ENCODE peak calls at places on chromosomes 1 and 21, in seven cellular contexts. H is GM23248, E is IMR-90, F is uterus, N is HCT116, P is fibroblast of lung, R is upper lobe of right lung. J is an unnamed sample. For H3K9me3, the result is how much of the 10 kb centered on the place peaks cover.

GRCh38 chr1:172293379-172293778 is 127.1 kb upstream of the C1orf105 start:
- DNase-seq in H (no peak), E (peak), F (no peak), N (no peak), P (peak), R (no peak), J (no peak)

GRCh38 chr1:219945795-219946194 is 17.4 kb upstream of the SLC30A10 start:
- DNase-seq in H (no peak), E (no peak), F (no peak), N (no peak), P (no peak), R (no peak), J (no peak)

GRCh38 chr1:47708658-47709301 is 270.9 kb downstream of the FOXD2 start:
- DNase-seq in H (peak), E (no peak), F (no peak), N (no peak), P (no peak), R (no peak), J (no peak)

GRCh38 chr21:31731112-31731801 is 661 bp downstream of the SCAF4 start:
- DNase-seq in H (peak), E (no peak), F (peak), N (no peak), P (peak), R (peak), J (peak)

GRCh38 chr21:15005391-15005790 is 59.4 kb downstream of the NRIP1 start:
- DNase-seq in H (peak), E (peak), F (no peak), N (no peak), P (peak), R (no peak), J (no peak)

GRCh38 chr1:167904641-167905040 is 9.3 kb downstream of the ADCY10 start:
- DNase-seq in H (peak), E (peak), F (no peak), N (no peak), P (peak), R (no peak), J (no peak)

GRCh38 chr1:91533625-91534024 is 33.0 kb downstream of the CDC7 start:
- DNase-seq in H (no peak), E (no peak), F (no peak), N (no peak), P (no peak), R (no peak), J (no peak)

GRCh38 chr21:37130971-37131370 is 57.9 kb downstream of the TTC3 start:
- DNase-seq in H (no peak), E (peak), F (no peak), N (no peak), P (no peak), R (no peak), J (no peak)

GRCh38 chr1:221097479-221098281 is 218.4 kb downstream of the HLX start:
- DNase-seq in H (peak), E (peak), F (no peak), N (no peak), P (peak), R (no peak), J (no peak)

GRCh38 chr1:61406467-61406866 is 318.5 kb downstream of the TM2D1 start:
- DNase-seq in H (no peak), E (no peak), F (no peak), N (no peak), P (no peak), R (no peak), J (no peak)

GRCh38 chr1:53315456-53316048 is 12.3 kb downstream of the LRP8 start:
- DNase-seq in H (no peak), E (no peak), F (no peak), N (no peak), P (no peak), R (no peak), J (no peak)

GRCh38 chr1:154774175-154774855 is 95.8 kb downstream of the KCNN3 start:
- DNase-seq in H (no peak), E (no peak), F (no peak), N (no peak), P (no peak), R (no peak), J (no peak)

GRCh38 chr21:28193189-28193588 is 799.5 kb downstream of the LTN1 start:
- DNase-seq in H (no peak), E (no peak), F (no peak), N (no peak), P (no peak), R (no peak), J (no peak)

DNA sequence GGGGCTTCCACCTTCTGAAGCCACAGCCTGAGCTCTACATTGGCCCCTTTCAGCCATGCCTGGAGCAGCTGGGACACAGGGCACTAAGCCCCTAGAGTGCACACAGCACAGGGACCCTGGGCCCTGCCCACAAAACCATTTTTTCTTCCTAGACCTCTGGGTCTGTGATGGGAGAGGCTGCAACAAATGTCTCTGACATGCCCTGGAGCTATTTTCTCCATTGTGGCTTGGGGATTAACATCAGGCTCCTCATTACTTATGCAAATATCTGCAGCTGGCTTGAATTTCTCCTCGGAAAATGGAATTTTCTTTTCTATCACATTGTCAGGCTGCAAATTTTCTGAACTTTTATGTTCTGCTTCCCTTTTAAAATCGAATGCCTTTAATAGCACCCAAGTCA is 795.7 kb downstream of the LTN1 start:
- DNase-seq in H (no peak), E (no peak), F (no peak), N (no peak), P (no peak), R (no peak), J (no peak)
- H3K9me3 ChIP-seq in H (under half), E (under half), F (under half), N (under half), P (under half), R (under half), J (under half)

GRCh38 chr21:27158967-27159366 is 192.1 kb upstream of the ADAMTS5 start:
- DNase-seq in H (no peak), E (no peak), F (no peak), N (no peak), P (no peak), R (no peak), J (no peak)
- H3K9me3 ChIP-seq in H (under half), E (under half), F (under half), N (under half), P (under half), R (under half), J (under half)

DNA sequence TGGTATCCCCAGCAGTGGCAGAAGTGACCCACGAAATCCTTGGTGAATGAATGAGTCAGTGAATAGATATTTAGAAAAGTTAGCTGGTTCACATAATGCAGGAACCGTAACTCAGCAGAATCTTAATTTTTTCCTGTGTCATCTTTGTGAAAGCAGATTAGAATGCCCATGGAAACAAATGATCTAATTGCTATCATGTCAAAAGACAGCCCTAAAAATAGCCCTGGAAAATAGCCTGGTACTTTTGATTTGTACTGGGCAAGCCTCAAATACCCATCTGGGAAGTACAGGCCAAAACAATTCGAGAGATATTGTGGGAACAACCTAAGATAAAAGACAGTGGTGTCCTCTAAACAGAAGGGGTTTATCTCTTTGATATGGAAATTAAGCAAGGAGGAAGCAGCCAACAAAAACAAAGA is 21.1 kb downstream of the FYB2 start:
- DNase-seq in H (peak), E (peak), F (no peak), N (no peak), P (peak), R (no peak), J (no peak)
- H3K9me3 ChIP-seq in H (under half), E (under half), F (under half), N (under half), P (under half), R (under half), J (under half)

DNA sequence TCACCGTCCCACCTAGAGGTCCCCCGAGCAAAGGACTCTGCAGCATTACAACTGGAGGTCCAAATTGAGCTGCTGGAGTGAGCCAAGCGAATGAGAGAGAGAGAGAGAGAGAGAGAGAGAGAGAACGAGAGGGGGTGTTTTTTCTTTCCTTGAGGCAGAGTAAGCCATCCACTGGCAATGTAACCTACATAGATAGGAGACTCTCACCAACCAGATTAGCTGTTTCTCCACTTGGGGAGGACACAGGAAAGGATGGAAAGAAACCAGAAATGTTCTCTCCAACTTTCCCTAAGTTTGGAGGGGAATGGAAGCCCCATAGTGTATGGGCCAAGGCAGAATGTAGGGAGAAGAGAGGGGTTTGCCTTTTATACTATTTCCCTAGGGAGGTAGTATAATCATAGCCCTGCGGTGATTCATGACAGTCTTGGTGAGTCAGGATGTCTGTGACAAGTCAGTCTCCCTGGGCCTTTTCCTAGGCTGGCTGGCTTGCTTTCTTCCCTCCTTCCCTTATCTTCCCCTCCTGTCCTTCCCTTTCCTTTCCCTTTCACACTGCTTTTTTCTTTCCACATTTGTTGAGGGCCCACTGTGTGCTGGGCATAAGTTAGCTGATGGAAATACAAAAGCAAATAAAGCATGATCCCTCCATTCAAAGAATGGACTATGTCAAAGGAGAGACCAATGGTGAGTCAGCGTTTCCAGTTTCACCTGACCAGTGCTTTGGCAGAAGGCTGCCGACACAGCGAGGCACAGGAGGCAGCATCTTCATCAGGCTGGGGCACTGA is 7.1 kb downstream of the FNDC7 start:
- DNase-seq in H (peak), E (peak), F (no peak), N (peak), P (peak), R (no peak), J (no peak)
- H3K9me3 ChIP-seq in H (under half), E (under half), F (under half), N (under half), P (under half), R (under half), J (under half)

GRCh38 chr1:84163123-84164038 is 19.3 kb downstream of the PRKACB start:
- DNase-seq in H (peak), E (no peak), F (no peak), N (no peak), P (peak), R (no peak), J (no peak)
- H3K9me3 ChIP-seq in H (under half), E (under half), F (under half), N (under half), P (under half), R (under half), J (under half)

GRCh38 chr21:20618878-20619277 is 379.3 kb upstream of the NCAM2 start:
- DNase-seq in H (no peak), E (no peak), F (no peak), N (no peak), P (no peak), R (no peak), J (no peak)

DNA sequence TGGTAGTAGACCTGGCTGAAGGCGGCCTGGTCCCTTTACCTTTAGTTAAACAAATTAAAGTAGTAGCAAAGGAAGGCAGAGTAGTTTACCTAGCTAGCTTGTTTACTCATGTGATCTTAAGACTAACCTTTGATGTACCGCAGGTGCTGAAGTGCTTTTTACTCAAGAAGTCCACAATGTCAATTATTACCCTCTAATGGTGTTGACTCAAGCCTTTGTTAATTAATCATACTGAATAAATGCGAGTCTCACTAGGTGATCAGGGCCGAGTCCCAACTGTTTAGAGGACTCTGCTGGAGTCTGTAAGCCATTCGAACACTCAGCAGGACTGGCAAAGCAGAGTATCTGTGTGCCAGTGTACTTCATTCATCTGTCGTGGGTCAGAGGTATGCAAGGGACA is 381.1 kb upstream of the NCAM2 start:
- DNase-seq in H (no peak), E (no peak), F (no peak), N (no peak), P (no peak), R (no peak), J (no peak)
- H3K9me3 ChIP-seq in H (under half), E (under half), F (under half), N (under half), P (under half), R (under half), J (under half)

DNA sequence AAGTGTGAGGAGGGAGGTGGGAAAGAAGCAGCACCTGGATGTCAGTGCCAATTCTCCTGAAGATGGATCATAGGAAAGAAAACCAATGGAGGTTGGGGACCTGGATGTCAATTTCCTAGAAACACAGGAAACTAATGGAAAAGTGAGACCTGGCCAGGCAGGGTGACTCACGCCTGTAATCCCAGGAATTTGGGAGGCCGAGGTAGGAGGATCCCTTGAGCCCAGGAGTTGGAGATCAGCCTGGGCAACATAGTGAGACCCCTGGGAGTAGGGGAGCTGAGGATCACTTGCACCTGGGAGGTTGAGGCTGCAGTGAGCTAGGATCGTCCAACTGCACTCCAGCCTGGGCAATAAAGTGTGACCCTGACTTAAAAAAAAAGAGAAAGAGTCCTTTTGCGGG is 21.4 kb upstream of the SLC9A1 start:
- DNase-seq in H (no peak), E (no peak), F (no peak), N (no peak), P (no peak), R (no peak), J (no peak)
- H3K9me3 ChIP-seq in H (under half), E (under half), F (under half), N (under half), P (under half), R (under half), J (under half)

GRCh38 chr1:30147188-30147587 is 576.2 kb downstream of the MATN1 start:
- DNase-seq in H (no peak), E (no peak), F (no peak), N (no peak), P (no peak), R (no peak), J (no peak)
- H3K9me3 ChIP-seq in H (under half), E (under half), F (under half), N (under half), P (under half), R (under half), J (under half)

GRCh38 chr1:9035226-9035625 is 9.0 kb upstream of the SLC2A7 start:
- DNase-seq in H (no peak), E (no peak), F (no peak), N (no peak), P (no peak), R (peak), J (no peak)
- H3K9me3 ChIP-seq in H (under half), E (under half), F (under half), N (under half), P (under half), R (under half), J (under half)

GRCh38 chr1:16150508-16150907 is 5.4 kb downstream of the EPHA2 start:
- DNase-seq in H (no peak), E (no peak), F (no peak), N (no peak), P (no peak), R (no peak), J (no peak)
- H3K9me3 ChIP-seq in H (under half), E (under half), F (under half), N (under half), P (under half), R (under half), J (under half)

J was measured in T-helper 17 cell.